ENCODE peak calls at places on chromosomes 5 and 9, in five cellular contexts. H, C, L, X and A are unnamed samples.

GRCh38 chr5:176521699-176522263 is 15.4 kb downstream of the RNF44 start:
- DNase-seq in L (no peak), X (no peak), C (no peak), H (no peak), A (no peak)

GRCh38 chr9:133969681-133970580 is 22.2 kb downstream of the VAV2 start:
- DNase-seq in H (no peak), C (no peak), X (no peak), L (no peak), A (no peak)

GRCh38 chr9:128911529-128912035 is 9.2 kb upstream of the PHYHD1 start:
- DNase-seq in H (peak; percentile 48), X (peak; percentile 66), C (no peak), L (peak; percentile 84), A (no peak)

GRCh38 chr5:2207966-2208544 is 325.3 kb upstream of the IRX4 start:
- DNase-seq in X (no peak), L (peak; percentile 25), H (peak; percentile 1), C (peak; percentile 11), A (peak; percentile 38)

GRCh38 chr5:71456362-71456743 is 902 bp downstream of the BDP1 start:
- DNase-seq in H (no peak), X (no peak), C (peak; percentile 5), L (no peak), A (no peak)

GRCh38 chr9:108972626-108973209 is 38.5 kb downstream of the ABITRAM start:
- DNase-seq in C (no peak), X (peak; percentile 21), L (no peak), H (no peak), A (no peak)

GRCh38 chr5:123598028-123598689 is 86.2 kb downstream of the CSNK1G3 start:
- DNase-seq in H (no peak), L (no peak), C (no peak), X (no peak), A (no peak)

GRCh38 chr9:96649620-96650323 is 5.3 kb downstream of the PRXL2C start:
- DNase-seq in L (no peak), C (no peak), X (no peak), H (no peak), A (no peak)

GRCh38 chr5:90290648-90291047 is 118.9 kb downstream of the CETN3 start:
- DNase-seq in H (no peak), L (no peak), X (no peak), C (no peak), A (no peak)

GRCh38 chr5:91384671-91385430 is 1.7 kb upstream of the ARRDC3 start:
- DNase-seq in H (peak; percentile 95), C (peak; percentile 89), X (peak; percentile 67), L (peak; percentile 61), A (peak; percentile 93)

GRCh38 chr5:16970260-16970659 is 34.2 kb upstream of the MYO10 start:
- DNase-seq in X (no peak), H (no peak), L (no peak), C (no peak), A (no peak)

GRCh38 chr5:87887247-87887646 is 381.4 kb downstream of the TMEM161B start:
- DNase-seq in L (no peak), C (no peak), H (no peak), X (no peak), A (no peak)

GRCh38 chr5:127590154-127590722 is 58.6 kb upstream of the CTXN3 start:
- DNase-seq in L (no peak), X (no peak), C (no peak), H (no peak), A (no peak)

GRCh38 chr5:149406203-149406978 is 27.3 kb upstream of the IL17B start:
- DNase-seq in X (peak; percentile 95), C (no peak), L (no peak), H (peak; percentile 92), A (no peak)

GRCh38 chr5:108743344-108743743 is 4.4 kb upstream of the FER start:
- DNase-seq in C (no peak), H (peak; percentile 82), L (no peak), X (peak; percentile 15), A (no peak)

GRCh38 chr9:23598994-23599393 is 227.0 kb downstream of the ELAVL2 start:
- DNase-seq in L (no peak), X (no peak), H (no peak), C (no peak), A (no peak)

GRCh38 chr5:137737349-137738256 is 1.7 kb upstream of the KLHL3 start:
- DNase-seq in C (no peak), L (no peak), H (peak; percentile 94), X (no peak), A (no peak)

GRCh38 chr5:146751781-146752401 is 126.7 kb downstream of the PPP2R2B start:
- DNase-seq in L (no peak), C (no peak), X (no peak), H (no peak), A (no peak)

GRCh38 chr9:2208991-2209390 is 193.8 kb downstream of the SMARCA2 start:
- DNase-seq in X (no peak), C (no peak), L (no peak), H (no peak), A (no peak)